ENCODE peak calls at places on chromosomes 13 and 19, in five cellular contexts. C is astrocyte of the spinal cord; Y is activated T-cell treated with anti-CD3 and anti-CD28 coated beads for 48 hours; T is left ventricle myocardium inferior; O is activated CD4-positive, alpha-beta T cell treated with anti-CD3 and anti-CD28 coated beads, Interleukin-2, amount 50 U/mL, for 1 hour. W is an unnamed sample.

GRCh38 chr13:28137556-28137955 is 789 bp upstream of the PAN3 start:
- DNase-seq in O (no peak), Y (no peak), C (no peak), T (no peak), W (no peak)

GRCh38 chr19:42455621-42456081 is 12.9 kb upstream of the CXCL17 start:
- DNase-seq in O (no peak), T (no peak), Y (no peak), C (no peak), W (no peak)

GRCh38 chr19:50365434-50366306 is at the start of gene NAPSA:
- DNase-seq in O (no peak), Y (no peak), T (no peak), C (no peak), W (no peak)

GRCh38 chr19:6767081-6767356 is 216 bp downstream of the SH2D3A start:
- DNase-seq in O (no peak), T (no peak), C (no peak), Y (no peak), W (no peak)

GRCh38 chr13:20869540-20869939 is 33.0 kb downstream of the XPO4 start:
- DNase-seq in O (no peak), C (no peak), T (no peak), Y (no peak), W (no peak)

GRCh38 chr13:30308548-30308947 is 1.2 kb upstream of the KATNAL1 start:
- DNase-seq in C (no peak), Y (no peak), O (no peak), T (no peak), W (no peak)

GRCh38 chr19:33806434-33806881 is 9.8 kb downstream of the KCTD15 start:
- DNase-seq in C (no peak), T (no peak), Y (no peak), O (no peak), W (no peak)

GRCh38 chr19:9467161-9467560 is 31.3 kb downstream of the ZNF560 start:
- DNase-seq in T (no peak), C (no peak), O (no peak), Y (no peak), W (no peak)

GRCh38 chr13:21735621-21736401 is 64.9 kb downstream of the FGF9 start:
- DNase-seq in T (peak), O (no peak), Y (no peak), C (no peak), W (no peak)

GRCh38 chr13:103859952-103860351 is 793.7 kb upstream of the SLC10A2 start:
- DNase-seq in C (no peak), O (no peak), Y (no peak), T (no peak), W (no peak)

W was measured in germinal center.